ENCODE peak calls at places on chromosome 22, in seven cellular contexts. One of them, this sample, is unnamed.
A peak's percentile ranks its signal among the peaks of the same experiment; 100 is the strongest.

GRCh38 chr22:38413085-38414008 is 41.7 kb downstream of the KCNJ4 start:
- DNase-seq in RWPE2: peak; percentile 60
- DNase-seq in RWPE1: no peak
- DNase-seq in dorsolateral prefrontal cortex: peak; percentile 48
- DNase-seq in epithelial cell of prostate: no peak
- DNase-seq in transverse colon: peak; percentile 46
- DNase-seq in heart left ventricle: peak; percentile 65
- DNase-seq in this sample: peak; percentile 60

GRCh38 chr22:33962409-33962808 is 42.1 kb upstream of the LARGE1 start:
- DNase-seq in heart left ventricle: no peak
- DNase-seq in transverse colon: no peak
- DNase-seq in RWPE1: no peak
- DNase-seq in epithelial cell of prostate: no peak
- DNase-seq in RWPE2: no peak
- DNase-seq in dorsolateral prefrontal cortex: no peak
- DNase-seq in this sample: no peak

GRCh38 chr22:49202226-49202625 is 625.4 kb downstream of the BRD1 start:
- DNase-seq in transverse colon: no peak
- DNase-seq in dorsolateral prefrontal cortex: peak; percentile 22
- DNase-seq in heart left ventricle: peak; percentile 2
- DNase-seq in RWPE2: no peak
- DNase-seq in epithelial cell of prostate: no peak
- DNase-seq in RWPE1: no peak
- DNase-seq in this sample: peak; percentile 2

GRCh38 chr22:26648011-26648497 is 9.3 kb upstream of the MIAT start:
- DNase-seq in RWPE2: no peak
- DNase-seq in dorsolateral prefrontal cortex: peak; percentile 62
- DNase-seq in heart left ventricle: no peak
- DNase-seq in RWPE1: no peak
- DNase-seq in transverse colon: peak; percentile 22
- DNase-seq in epithelial cell of prostate: no peak
- DNase-seq in this sample: no peak

GRCh38 chr22:39234867-39235687 is 9.7 kb downstream of the PDGFB start:
- DNase-seq in heart left ventricle: peak; percentile 84
- DNase-seq in epithelial cell of prostate: peak; percentile 29
- DNase-seq in transverse colon: peak; percentile 63
- DNase-seq in dorsolateral prefrontal cortex: no peak
- DNase-seq in RWPE1: peak; percentile 68
- DNase-seq in RWPE2: peak; percentile 89
- DNase-seq in this sample: peak; percentile 62

GRCh38 chr22:33381531-33382406 is 323.6 kb upstream of the SYN3 start:
- DNase-seq in RWPE2: no peak
- DNase-seq in transverse colon: no peak
- DNase-seq in dorsolateral prefrontal cortex: no peak
- DNase-seq in RWPE1: no peak
- DNase-seq in epithelial cell of prostate: no peak
- DNase-seq in heart left ventricle: no peak
- DNase-seq in this sample: no peak

GRCh38 chr22:32531228-32531627 is 56.6 kb downstream of the FBXO7 start:
- DNase-seq in RWPE1: no peak
- DNase-seq in transverse colon: no peak
- DNase-seq in RWPE2: no peak
- DNase-seq in dorsolateral prefrontal cortex: no peak
- DNase-seq in epithelial cell of prostate: no peak
- DNase-seq in heart left ventricle: peak; percentile 64
- DNase-seq in this sample: no peak

GRCh38 chr22:18992543-18993198 is 56.6 kb upstream of the PRODH start:
- DNase-seq in epithelial cell of prostate: no peak
- DNase-seq in RWPE1: no peak
- DNase-seq in transverse colon: no peak
- DNase-seq in dorsolateral prefrontal cortex: no peak
- DNase-seq in heart left ventricle: no peak
- DNase-seq in RWPE2: no peak
- DNase-seq in this sample: no peak

GRCh38 chr22:47602732-47603131 is 840.3 kb downstream of the TBC1D22A start:
- DNase-seq in epithelial cell of prostate: no peak
- DNase-seq in transverse colon: no peak
- DNase-seq in heart left ventricle: no peak
- DNase-seq in RWPE2: no peak
- DNase-seq in RWPE1: no peak
- DNase-seq in dorsolateral prefrontal cortex: no peak
- DNase-seq in this sample: no peak

GRCh38 chr22:44182591-44183588 is 2.2 kb downstream of the PARVG start:
- DNase-seq in RWPE1: no peak
- DNase-seq in dorsolateral prefrontal cortex: no peak
- DNase-seq in epithelial cell of prostate: no peak
- DNase-seq in RWPE2: no peak
- DNase-seq in transverse colon: peak; percentile 62
- DNase-seq in heart left ventricle: peak; percentile 60
- DNase-seq in this sample: peak; percentile 24

GRCh38 chr22:31346733-31347250 is 646 bp upstream of the PATZ1 start:
- DNase-seq in heart left ventricle: peak; percentile 59
- DNase-seq in RWPE2: peak; percentile 68
- DNase-seq in dorsolateral prefrontal cortex: peak; percentile 50
- DNase-seq in transverse colon: peak; percentile 57
- DNase-seq in epithelial cell of prostate: no peak
- DNase-seq in RWPE1: peak; percentile 32
- DNase-seq in this sample: peak; percentile 67

GRCh38 chr22:45216133-45217003 is 24.3 kb downstream of the KIAA0930 start:
- DNase-seq in dorsolateral prefrontal cortex: no peak
- DNase-seq in RWPE2: no peak
- DNase-seq in heart left ventricle: no peak
- DNase-seq in epithelial cell of prostate: no peak
- DNase-seq in RWPE1: no peak
- DNase-seq in transverse colon: no peak
- DNase-seq in this sample: peak; percentile 79

GRCh38 chr22:27748355-27749168 is 53.0 kb downstream of the MN1 start:
- DNase-seq in heart left ventricle: no peak
- DNase-seq in RWPE1: peak; percentile 42
- DNase-seq in transverse colon: no peak
- DNase-seq in RWPE2: no peak
- DNase-seq in epithelial cell of prostate: no peak
- DNase-seq in dorsolateral prefrontal cortex: no peak
- DNase-seq in this sample: peak; percentile 46

GRCh38 chr22:44261164-44261860 is 51.4 kb downstream of the SHISAL1 start:
- DNase-seq in epithelial cell of prostate: no peak
- DNase-seq in RWPE2: no peak
- DNase-seq in transverse colon: no peak
- DNase-seq in dorsolateral prefrontal cortex: peak; percentile 9
- DNase-seq in heart left ventricle: no peak
- DNase-seq in RWPE1: no peak
- DNase-seq in this sample: no peak

GRCh38 chr22:35498026-35498425 is 42.6 kb upstream of the RASD2 start:
- DNase-seq in RWPE2: no peak
- DNase-seq in dorsolateral prefrontal cortex: no peak
- DNase-seq in epithelial cell of prostate: no peak
- DNase-seq in heart left ventricle: no peak
- DNase-seq in transverse colon: no peak
- DNase-seq in RWPE1: no peak
- DNase-seq in this sample: no peak

GRCh38 chr22:24416095-24416494 is 11.3 kb upstream of the ADORA2A start:
- DNase-seq in heart left ventricle: no peak
- DNase-seq in RWPE1: no peak
- DNase-seq in epithelial cell of prostate: no peak
- DNase-seq in dorsolateral prefrontal cortex: no peak
- DNase-seq in transverse colon: no peak
- DNase-seq in RWPE2: no peak
- DNase-seq in this sample: no peak

DNA sequence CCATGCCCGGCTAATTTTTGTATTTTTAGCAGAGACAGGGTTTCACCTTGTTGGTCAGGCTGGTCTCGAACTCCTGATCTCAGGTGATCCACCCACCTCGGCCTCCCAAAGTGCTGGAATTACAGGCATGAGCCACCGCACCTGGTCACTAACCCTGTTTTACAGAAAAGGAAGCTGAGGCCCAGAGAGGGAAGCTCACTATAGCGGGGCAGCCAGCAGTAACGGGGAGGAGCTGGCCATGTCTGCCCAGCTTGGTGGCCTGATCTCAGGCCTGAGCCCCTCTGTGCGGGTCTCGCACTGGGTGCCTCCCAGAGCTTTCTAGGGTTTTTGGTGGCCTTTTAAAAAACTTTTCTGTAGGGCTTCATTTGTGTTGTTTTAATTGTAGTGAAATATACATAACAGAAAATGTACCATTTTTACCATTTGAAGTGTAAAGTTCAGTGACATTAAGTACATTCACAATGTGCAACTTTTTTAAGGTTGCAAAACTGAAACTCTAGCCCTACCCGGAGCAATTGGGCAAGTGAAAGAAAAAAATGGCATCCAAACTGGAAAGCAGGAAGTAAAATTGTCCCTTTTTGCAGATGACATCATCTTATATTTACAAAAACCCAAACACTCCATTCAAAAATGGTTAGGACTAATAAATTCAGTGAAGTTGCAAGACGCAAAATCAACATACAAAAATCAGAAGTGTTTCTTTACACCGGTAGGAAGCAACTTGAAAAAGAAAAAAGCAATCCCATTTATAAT is 14.5 kb upstream of the CYTH4 start:
- DNase-seq in dorsolateral prefrontal cortex: no peak
- DNase-seq in epithelial cell of prostate: no peak
- DNase-seq in RWPE2: no peak
- DNase-seq in RWPE1: no peak
- DNase-seq in heart left ventricle: no peak
- DNase-seq in transverse colon: no peak
- DNase-seq in this sample: no peak
- H3K27ac ChIP-seq in dorsolateral prefrontal cortex: no peak overlapping the region
- H3K27ac ChIP-seq in epithelial cell of prostate: no peak overlapping the region
- H3K27ac ChIP-seq in RWPE2: no peak overlapping the region
- H3K27ac ChIP-seq in RWPE1: peak overlapping the region; percentile 2
- H3K27ac ChIP-seq in heart left ventricle: peak overlapping the region; percentile 94
- H3K27ac ChIP-seq in transverse colon: peak overlapping the region; percentile 31
- H3K27ac ChIP-seq in this sample: peak overlapping the region; percentile 44

GRCh38 chr22:46246178-46246577 is 3.9 kb downstream of the CDPF1 start:
- DNase-seq in transverse colon: no peak
- DNase-seq in RWPE2: no peak
- DNase-seq in RWPE1: no peak
- DNase-seq in heart left ventricle: no peak
- DNase-seq in epithelial cell of prostate: no peak
- DNase-seq in dorsolateral prefrontal cortex: no peak
- DNase-seq in this sample: no peak

GRCh38 chr22:46247443-46247975 is 2.6 kb downstream of the CDPF1 start:
- DNase-seq in RWPE1: no peak
- DNase-seq in heart left ventricle: no peak
- DNase-seq in RWPE2: no peak
- DNase-seq in dorsolateral prefrontal cortex: no peak
- DNase-seq in epithelial cell of prostate: no peak
- DNase-seq in transverse colon: no peak
- DNase-seq in this sample: no peak

GRCh38 chr22:46242023-46242422 is 8.1 kb downstream of the CDPF1 start:
- DNase-seq in RWPE1: no peak
- DNase-seq in heart left ventricle: no peak
- DNase-seq in transverse colon: no peak
- DNase-seq in RWPE2: no peak
- DNase-seq in dorsolateral prefrontal cortex: no peak
- DNase-seq in epithelial cell of prostate: no peak
- DNase-seq in this sample: no peak

GRCh38 chr22:46245515-46245914 is 4.6 kb downstream of the CDPF1 start:
- DNase-seq in heart left ventricle: peak; percentile 87
- DNase-seq in RWPE1: no peak
- DNase-seq in RWPE2: no peak
- DNase-seq in dorsolateral prefrontal cortex: no peak
- DNase-seq in transverse colon: no peak
- DNase-seq in epithelial cell of prostate: no peak
- DNase-seq in this sample: peak; percentile 25

GRCh38 chr22:46244771-46245170 is 5.3 kb downstream of the CDPF1 start:
- DNase-seq in RWPE1: no peak
- DNase-seq in transverse colon: no peak
- DNase-seq in epithelial cell of prostate: no peak
- DNase-seq in dorsolateral prefrontal cortex: no peak
- DNase-seq in RWPE2: no peak
- DNase-seq in heart left ventricle: no peak
- DNase-seq in this sample: no peak
- H3K27ac ChIP-seq in RWPE1: peak overlapping the region; percentile 3
- H3K27ac ChIP-seq in transverse colon: no peak overlapping the region
- H3K27ac ChIP-seq in epithelial cell of prostate: no peak overlapping the region
- H3K27ac ChIP-seq in dorsolateral prefrontal cortex: peak overlapping the region; percentile 84
- H3K27ac ChIP-seq in RWPE2: no peak overlapping the region
- H3K27ac ChIP-seq in heart left ventricle: peak overlapping the region; percentile 70
- H3K27ac ChIP-seq in this sample: no peak overlapping the region

DNA sequence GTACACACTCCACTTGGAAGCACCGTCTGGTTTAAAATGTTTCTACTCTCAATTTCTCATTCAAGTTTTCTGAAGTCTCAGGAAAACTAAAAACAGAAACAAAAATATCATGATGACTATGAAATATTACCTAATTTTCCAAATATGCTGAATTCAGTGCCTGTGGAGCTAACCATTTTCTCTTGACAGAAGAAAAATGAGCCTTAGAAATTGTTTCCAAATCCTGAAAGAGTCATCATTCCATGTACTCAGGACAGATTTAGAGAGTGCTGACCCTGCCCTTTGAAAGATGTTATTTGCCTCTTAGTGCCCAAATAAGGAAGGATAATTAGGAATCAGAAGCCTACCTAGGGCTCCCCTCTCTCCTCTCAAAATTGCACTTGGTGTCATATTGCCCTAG is 49.0 kb upstream of the TOP3B start:
- DNase-seq in dorsolateral prefrontal cortex: no peak
- DNase-seq in RWPE2: no peak
- DNase-seq in epithelial cell of prostate: no peak
- DNase-seq in transverse colon: no peak
- DNase-seq in heart left ventricle: no peak
- DNase-seq in RWPE1: no peak
- DNase-seq in this sample: no peak
- H3K27ac ChIP-seq in dorsolateral prefrontal cortex: no peak overlapping the region
- H3K27ac ChIP-seq in RWPE2: no peak overlapping the region
- H3K27ac ChIP-seq in epithelial cell of prostate: no peak overlapping the region
- H3K27ac ChIP-seq in transverse colon: no peak overlapping the region
- H3K27ac ChIP-seq in heart left ventricle: no peak overlapping the region
- H3K27ac ChIP-seq in RWPE1: no peak overlapping the region
- H3K27ac ChIP-seq in this sample: no peak overlapping the region

GRCh38 chr22:41826001-41826400 is 6.9 kb upstream of the SREBF2 start:
- DNase-seq in RWPE2: no peak
- DNase-seq in heart left ventricle: no peak
- DNase-seq in transverse colon: no peak
- DNase-seq in RWPE1: no peak
- DNase-seq in dorsolateral prefrontal cortex: no peak
- DNase-seq in epithelial cell of prostate: no peak
- DNase-seq in this sample: no peak
- H3K27ac ChIP-seq in RWPE2: no peak overlapping the region
- H3K27ac ChIP-seq in heart left ventricle: peak overlapping the region; percentile 3
- H3K27ac ChIP-seq in transverse colon: peak overlapping the region; percentile 72
- H3K27ac ChIP-seq in RWPE1: peak overlapping the region; percentile 40
- H3K27ac ChIP-seq in dorsolateral prefrontal cortex: no peak overlapping the region
- H3K27ac ChIP-seq in epithelial cell of prostate: no peak overlapping the region
- H3K27ac ChIP-seq in this sample: peak overlapping the region; percentile 44

This sample was measured in body of pancreas.